ENCODE peak calls at places on chromosomes 2 and 18, in four cellular contexts. V, E, C and R are unnamed samples.

GRCh38 chr2:73291093-73291460 is 2.3 kb downstream of the EGR4 start:
- DNase-seq in C (no peak), E (no peak), V (peak; percentile 48), R (no peak)

GRCh38 chr2:29310665-29311348 is 195.6 kb downstream of the CLIP4 start:
- DNase-seq in E (no peak), C (no peak), V (no peak), R (no peak)

GRCh38 chr18:29361843-29362242 is 1184.9 kb upstream of the CDH2 start:
- DNase-seq in C (no peak), E (no peak), V (no peak), R (no peak)

GRCh38 chr2:169709335-169709734 is 15.1 kb downstream of the PHOSPHO2 start:
- DNase-seq in C (no peak), V (peak; percentile 47), E (no peak), R (no peak)

GRCh38 chr2:4992226-4992625 is 700.0 kb upstream of the SOX11 start:
- DNase-seq in E (no peak), C (no peak), V (no peak), R (no peak)

GRCh38 chr2:237405006-237405559 is 8.9 kb downstream of the COL6A3 start:
- DNase-seq in V (peak; percentile 91), C (no peak), E (no peak), R (no peak)

GRCh38 chr2:113406114-113406513 is 31.4 kb upstream of the ZNG1B start:
- DNase-seq in E (no peak), V (no peak), C (no peak), R (no peak)

GRCh38 chr18:45255142-45255890 is 360.0 kb upstream of the SLC14A2 start:
- DNase-seq in C (no peak), E (peak; percentile 57), V (peak; percentile 90), R (no peak)

GRCh38 chr2:164009801-164010337 is 274.1 kb upstream of the FIGN start:
- DNase-seq in C (no peak), E (no peak), V (no peak), R (no peak)

GRCh38 chr2:239114616-239115265 is 266.9 kb downstream of the TWIST2 start:
- DNase-seq in V (no peak), E (no peak), C (no peak), R (no peak)

GRCh38 chr18:48993586-48993985 is 42.8 kb upstream of the SMAD7 start:
- DNase-seq in C (no peak), V (peak; percentile 51), E (no peak), R (no peak)

GRCh38 chr2:218024871-218025270 is 22.1 kb upstream of the TNS1 start:
- DNase-seq in E (peak; percentile 50), C (no peak), V (no peak), R (peak; percentile 10)

GRCh38 chr2:168300460-168300859 is 53.1 kb upstream of the STK39 start:
- DNase-seq in V (peak; percentile 36), E (no peak), C (no peak), R (no peak)

GRCh38 chr2:240632291-240632670 is 7.0 kb downstream of the GPR35 start:
- DNase-seq in V (no peak), E (no peak), C (no peak), R (peak; percentile 35)

GRCh38 chr2:161416633-161417427 is 733 bp downstream of the TBR1 start:
- DNase-seq in E (no peak), C (no peak), V (no peak), R (no peak)

GRCh38 chr2:239292531-239292930 is 108.3 kb downstream of the HDAC4 start:
- DNase-seq in C (no peak), V (no peak), E (no peak), R (no peak)

GRCh38 chr2:10235099-10235908 is 67.4 kb upstream of the HPCAL1 start:
- DNase-seq in E (peak; percentile 50), V (peak; percentile 5), C (no peak), R (peak; percentile 24)

GRCh38 chr2:885230-886071 is 65.2 kb upstream of the SNTG2 start:
- DNase-seq in E (no peak), V (no peak), C (no peak), R (no peak)

GRCh38 chr2:221844187-221844586 is 272.1 kb upstream of the EPHA4 start:
- DNase-seq in V (no peak), E (no peak), C (no peak), R (no peak)

GRCh38 chr2:204645018-204645775 is 99.9 kb downstream of the PARD3B start:
- DNase-seq in V (peak; percentile 22), E (no peak), C (no peak), R (no peak)

GRCh38 chr2:40030451-40030975 is 251.5 kb upstream of the THUMPD2 start:
- DNase-seq in C (no peak), E (no peak), V (no peak), R (no peak)

GRCh38 chr2:216478151-216478550 is 20.5 kb upstream of the RPL37A start:
- DNase-seq in C (no peak), V (peak; percentile 70), E (no peak), R (no peak)

GRCh38 chr2:2775018-2775417 is 443.9 kb upstream of the MYT1L start:
- DNase-seq in E (no peak), C (no peak), V (no peak), R (no peak)

GRCh38 chr2:49004046-49004626 is 150.2 kb downstream of the FSHR start:
- DNase-seq in C (no peak), E (no peak), V (no peak), R (no peak)

GRCh38 chr2:54090521-54091117 is 24.8 kb upstream of the ACYP2 start:
- DNase-seq in V (no peak), E (no peak), C (no peak), R (no peak)

GRCh38 chr2:9941196-9941995 is 10.1 kb upstream of the GRHL1 start:
- DNase-seq in E (no peak), V (peak; percentile 61), C (no peak), R (no peak)

GRCh38 chr2:235851841-235852527 is 316.2 kb downstream of the GBX2 start:
- DNase-seq in E (no peak), C (no peak), V (no peak), R (no peak)

GRCh38 chr18:41955688-41956087 is 654 bp downstream of the PIK3C3 start:
- DNase-seq in V (no peak), C (no peak), E (no peak), R (no peak)

GRCh38 chr2:196426122-196426521 is 213.4 kb upstream of the CCDC150 start:
- DNase-seq in E (no peak), V (no peak), C (no peak), R (no peak)

GRCh38 chr2:171042253-171042969 is 113.4 kb downstream of the GORASP2 start:
- DNase-seq in V (no peak), E (no peak), C (no peak), R (no peak)

GRCh38 chr2:195489101-195489500 is 167.9 kb upstream of the SLC39A10 start:
- DNase-seq in V (peak; percentile 66), C (no peak), E (no peak), R (no peak)

DNA sequence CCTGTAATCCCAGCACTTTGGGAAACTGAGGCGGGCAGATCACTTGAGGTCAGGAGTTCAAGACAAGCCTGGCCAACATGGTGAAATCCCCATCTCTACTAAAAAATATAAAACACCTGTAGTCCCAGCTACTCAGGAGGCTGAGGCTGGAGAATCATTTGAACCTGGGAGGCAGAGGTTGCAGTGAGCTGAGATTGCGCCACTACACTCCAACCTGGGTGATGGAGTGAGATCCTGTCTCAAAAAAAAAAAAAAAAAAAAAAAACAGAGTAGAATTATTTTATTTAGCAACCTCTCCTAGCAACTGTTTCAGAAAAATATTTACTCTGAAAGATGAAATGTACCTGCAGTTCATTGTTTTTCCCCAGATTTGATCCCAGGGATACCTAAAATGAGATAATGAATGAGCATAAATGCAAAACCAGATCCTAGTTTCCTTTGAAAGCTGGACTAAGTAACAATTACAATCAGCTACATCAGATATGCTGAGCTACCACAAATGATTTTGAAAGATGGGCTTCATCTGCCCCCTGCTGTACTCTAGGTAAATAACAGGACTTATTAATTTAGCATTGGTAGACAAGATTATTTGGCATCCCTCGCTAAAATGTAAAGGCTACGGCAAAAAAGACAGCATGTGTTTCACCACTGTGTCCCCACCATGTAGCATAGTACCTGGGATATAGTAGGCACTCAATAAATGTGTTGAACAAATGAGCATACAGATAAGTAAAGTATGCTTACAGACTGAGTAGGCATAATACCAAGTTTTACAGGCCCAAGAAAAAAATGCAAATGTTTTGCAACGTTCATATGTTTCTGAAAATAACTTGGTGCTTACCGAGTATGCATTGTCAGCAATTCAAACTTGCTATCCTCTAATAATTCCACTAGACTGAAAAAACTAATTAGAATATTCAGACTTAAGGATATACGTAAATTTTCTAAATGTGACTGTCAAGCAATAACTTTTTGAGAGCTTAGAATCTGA is 102.5 kb downstream of the ATL2 start:
- DNase-seq in V (peak; percentile 91), E (no peak), C (no peak), R (no peak)
- TF ChIP-seq CTCF in V (peak; percentile 66), E (peak; percentile 90), C (no peak), R (peak; percentile 84)

DNA sequence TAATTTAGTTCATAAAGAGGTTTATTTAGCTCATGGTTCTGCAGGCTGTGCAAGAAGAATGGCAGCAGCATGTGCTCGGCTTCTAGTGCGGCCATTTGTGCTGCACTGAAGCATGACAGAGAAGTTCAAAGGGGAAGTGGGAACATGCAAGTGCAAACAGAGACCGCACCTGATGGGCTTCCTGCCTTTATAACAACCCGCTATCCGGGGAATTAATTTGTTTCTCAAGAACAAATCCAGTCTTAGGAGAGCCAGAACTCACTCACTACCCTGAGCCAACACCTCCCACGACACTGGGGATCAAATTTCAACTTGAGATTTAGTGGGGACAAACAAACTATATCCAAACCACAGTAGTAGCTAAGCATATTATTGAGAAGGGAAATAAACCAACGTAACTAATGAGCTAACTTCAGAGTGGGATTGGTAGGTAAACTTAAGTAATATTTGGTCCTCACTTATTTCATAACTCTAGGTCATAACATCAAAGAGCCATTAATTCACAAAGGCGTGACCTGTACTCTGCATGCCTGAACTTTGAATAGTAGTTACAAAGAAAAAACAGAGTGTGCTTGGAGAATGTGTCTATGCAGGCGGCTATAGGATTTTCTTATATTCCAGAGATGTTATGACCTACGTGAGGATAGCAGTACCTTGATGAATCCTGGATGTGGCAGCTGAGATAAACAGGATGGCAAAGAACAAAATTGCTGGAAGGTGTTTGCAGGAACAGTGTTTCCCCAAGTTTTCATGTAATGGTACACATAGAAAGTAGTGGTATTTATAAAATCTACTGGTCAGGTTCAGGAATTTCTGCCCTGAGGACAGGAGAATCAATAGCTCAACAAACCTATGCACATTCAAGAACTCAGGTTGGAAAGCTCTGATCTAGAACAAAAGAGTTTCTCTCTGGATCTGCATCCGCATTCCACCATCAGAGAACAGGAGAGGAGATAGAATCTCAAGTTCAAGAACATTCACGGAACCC is 845.9 kb upstream of the ID2 start:
- DNase-seq in E (no peak), V (peak; percentile 48), C (no peak), R (no peak)
- TF ChIP-seq CTCF in E (no peak), V (no peak), C (no peak), R (no peak)

GRCh38 chr2:219177594-219178376 is at the start of gene RETREG2:
- DNase-seq in C (peak; percentile 63), E (peak; percentile 94), V (peak; percentile 92), R (peak; percentile 93)
- TF ChIP-seq CTCF in C (no peak), E (no peak), V (no peak), R (no peak)

DNA sequence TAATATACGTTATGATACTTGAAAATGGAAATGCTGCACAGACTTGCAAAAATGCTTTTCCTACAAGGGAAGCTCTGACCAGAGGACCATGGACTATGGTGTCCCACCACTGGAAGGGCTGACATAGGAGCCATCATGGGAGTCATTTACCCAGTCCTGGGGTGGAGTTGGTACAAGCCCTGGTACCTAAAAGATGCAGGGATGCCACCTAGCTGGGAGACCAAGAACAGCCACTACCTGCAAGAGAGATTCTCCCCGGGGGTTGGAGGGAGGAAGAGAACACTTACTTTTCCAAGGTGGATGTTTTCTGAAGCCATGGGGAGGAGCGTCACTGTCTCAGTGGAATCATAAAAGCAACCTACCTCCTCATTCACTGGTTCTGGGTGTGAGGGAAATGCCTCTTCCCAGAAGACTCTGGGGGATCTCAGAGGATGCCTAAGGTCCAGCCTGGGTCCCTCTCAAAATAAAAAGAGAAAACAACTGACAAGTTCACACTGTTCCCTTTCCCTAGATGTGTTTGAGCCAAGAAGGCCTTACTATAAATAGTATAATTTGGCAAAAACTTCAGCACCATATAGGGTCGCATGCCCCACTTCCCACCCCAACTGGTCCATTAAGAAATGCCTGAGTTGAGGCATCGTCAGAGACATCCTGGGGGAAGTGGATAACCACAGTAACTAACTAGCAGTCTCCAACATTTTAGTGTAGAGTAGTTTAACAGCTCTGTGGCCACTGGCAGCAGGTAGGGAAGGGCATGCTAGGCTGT is 39.9 kb downstream of the REEP1 start:
- DNase-seq in E (no peak), C (no peak), V (no peak), R (no peak)
- TF ChIP-seq CTCF in E (no peak), C (no peak), V (peak; percentile 23), R (no peak)